ENCODE peak calls at places on chromosome 22, in four cellular contexts. One of them, this sample, is unnamed. For H3K36me3, the result is how much of the 10 kb centered on the place peaks cover.

GRCh38 chr22:26579331-26579886 is 10.5 kb downstream of the TPST2 start:
- DNase-seq in endothelial cell of umbilical vein: no peak
- DNase-seq in Peyer's patch: no peak
- DNase-seq in transverse colon: peak
- DNase-seq in this sample: no peak

GRCh38 chr22:23091760-23092159 is 21.4 kb downstream of the GNAZ start:
- DNase-seq in endothelial cell of umbilical vein: no peak
- DNase-seq in Peyer's patch: no peak
- DNase-seq in transverse colon: no peak
- DNase-seq in this sample: no peak

GRCh38 chr22:35214968-35215367 is 42.3 kb upstream of the HMGXB4 start:
- DNase-seq in endothelial cell of umbilical vein: no peak
- DNase-seq in Peyer's patch: no peak
- DNase-seq in transverse colon: no peak
- DNase-seq in this sample: no peak

GRCh38 chr22:23053051-23053707 is 17.1 kb upstream of the GNAZ start:
- DNase-seq in endothelial cell of umbilical vein: no peak
- DNase-seq in Peyer's patch: peak
- DNase-seq in transverse colon: no peak
- DNase-seq in this sample: no peak

GRCh38 chr22:32776800-32777199 is 24.7 kb upstream of the TIMP3 start:
- DNase-seq in endothelial cell of umbilical vein: no peak
- DNase-seq in Peyer's patch: no peak
- DNase-seq in transverse colon: no peak
- DNase-seq in this sample: no peak

GRCh38 chr22:39383841-39384625 is 15.5 kb upstream of the TAB1 start:
- DNase-seq in endothelial cell of umbilical vein: no peak
- DNase-seq in Peyer's patch: no peak
- DNase-seq in transverse colon: no peak
- DNase-seq in this sample: no peak

GRCh38 chr22:39463931-39464390 is 7.1 kb downstream of the MGAT3 start:
- DNase-seq in endothelial cell of umbilical vein: no peak
- DNase-seq in Peyer's patch: peak
- DNase-seq in transverse colon: no peak
- DNase-seq in this sample: no peak

GRCh38 chr22:49647346-49648026 is 180.2 kb downstream of the BRD1 start:
- DNase-seq in endothelial cell of umbilical vein: no peak
- DNase-seq in Peyer's patch: no peak
- DNase-seq in transverse colon: no peak
- DNase-seq in this sample: no peak

GRCh38 chr22:50523806-50524663 is 1.4 kb downstream of the SCO2 start:
- DNase-seq in endothelial cell of umbilical vein: no peak
- DNase-seq in Peyer's patch: peak
- DNase-seq in transverse colon: peak
- DNase-seq in this sample: no peak

GRCh38 chr22:28345304-28345703 is 334.3 kb downstream of the TTC28 start:
- DNase-seq in endothelial cell of umbilical vein: no peak
- DNase-seq in Peyer's patch: no peak
- DNase-seq in transverse colon: no peak
- DNase-seq in this sample: no peak

GRCh38 chr22:27252282-27253049 is 549.1 kb downstream of the MN1 start:
- DNase-seq in endothelial cell of umbilical vein: peak
- DNase-seq in Peyer's patch: no peak
- DNase-seq in transverse colon: no peak
- DNase-seq in this sample: peak

GRCh38 chr22:48433647-48434046 is 1394.0 kb downstream of the BRD1 start:
- DNase-seq in endothelial cell of umbilical vein: no peak
- DNase-seq in Peyer's patch: no peak
- DNase-seq in transverse colon: no peak
- DNase-seq in this sample: no peak

GRCh38 chr22:31585161-31585859 is 76.7 kb downstream of the PISD start:
- DNase-seq in endothelial cell of umbilical vein: no peak
- DNase-seq in Peyer's patch: no peak
- DNase-seq in transverse colon: no peak
- DNase-seq in this sample: peak

GRCh38 chr22:39130152-39130704 is 22.3 kb downstream of the CBX7 start:
- DNase-seq in endothelial cell of umbilical vein: no peak
- DNase-seq in Peyer's patch: no peak
- DNase-seq in transverse colon: no peak
- DNase-seq in this sample: no peak

GRCh38 chr22:48478529-48479265 is 1349.0 kb downstream of the BRD1 start:
- DNase-seq in endothelial cell of umbilical vein: no peak
- DNase-seq in Peyer's patch: no peak
- DNase-seq in transverse colon: no peak
- DNase-seq in this sample: no peak

GRCh38 chr22:46163498-46163897 is 13.2 kb downstream of the PPARA start:
- DNase-seq in endothelial cell of umbilical vein: no peak
- DNase-seq in Peyer's patch: no peak
- DNase-seq in transverse colon: no peak
- DNase-seq in this sample: no peak

GRCh38 chr22:32685527-32685926 is 116.0 kb upstream of the TIMP3 start:
- DNase-seq in endothelial cell of umbilical vein: no peak
- DNase-seq in Peyer's patch: no peak
- DNase-seq in transverse colon: no peak
- DNase-seq in this sample: no peak

GRCh38 chr22:44190381-44190976 is 9.8 kb downstream of the PARVG start:
- DNase-seq in endothelial cell of umbilical vein: no peak
- DNase-seq in Peyer's patch: no peak
- DNase-seq in transverse colon: no peak
- DNase-seq in this sample: no peak

GRCh38 chr22:44147821-44148574 is 32.7 kb upstream of the PARVG start:
- DNase-seq in endothelial cell of umbilical vein: no peak
- DNase-seq in Peyer's patch: no peak
- DNase-seq in transverse colon: peak
- DNase-seq in this sample: peak

GRCh38 chr22:44601725-44602124 is 100.3 kb upstream of the PRR5 start:
- DNase-seq in endothelial cell of umbilical vein: no peak
- DNase-seq in Peyer's patch: no peak
- DNase-seq in transverse colon: no peak
- DNase-seq in this sample: no peak

GRCh38 chr22:49589811-49590210 is 237.9 kb downstream of the BRD1 start:
- DNase-seq in endothelial cell of umbilical vein: no peak
- DNase-seq in Peyer's patch: no peak
- DNase-seq in transverse colon: no peak
- DNase-seq in this sample: no peak

GRCh38 chr22:34414467-34415440 is 494.5 kb upstream of the LARGE1 start:
- DNase-seq in endothelial cell of umbilical vein: no peak
- DNase-seq in Peyer's patch: peak
- DNase-seq in transverse colon: peak
- DNase-seq in this sample: no peak

GRCh38 chr22:47357493-47357892 is 595.0 kb downstream of the TBC1D22A start:
- DNase-seq in endothelial cell of umbilical vein: no peak
- DNase-seq in Peyer's patch: no peak
- DNase-seq in transverse colon: no peak
- DNase-seq in this sample: no peak

GRCh38 chr22:41217553-41218157 is 12.5 kb downstream of the L3MBTL2 start:
- DNase-seq in endothelial cell of umbilical vein: peak
- DNase-seq in Peyer's patch: no peak
- DNase-seq in transverse colon: peak
- DNase-seq in this sample: peak

GRCh38 chr22:29251981-29252978 is 15.5 kb downstream of the RHBDD3 start:
- DNase-seq in endothelial cell of umbilical vein: no peak
- DNase-seq in Peyer's patch: no peak
- DNase-seq in transverse colon: no peak
- DNase-seq in this sample: no peak

GRCh38 chr22:22745225-22746060 is 101.0 kb downstream of the GGTLC2 start:
- DNase-seq in endothelial cell of umbilical vein: no peak
- DNase-seq in Peyer's patch: peak
- DNase-seq in transverse colon: peak
- DNase-seq in this sample: peak

GRCh38 chr22:45308624-45309421 is 911 bp upstream of the FAM118A start:
- DNase-seq in endothelial cell of umbilical vein: no peak
- DNase-seq in Peyer's patch: no peak
- DNase-seq in transverse colon: peak
- DNase-seq in this sample: no peak

GRCh38 chr22:32746715-32747114 is 54.8 kb upstream of the TIMP3 start:
- DNase-seq in endothelial cell of umbilical vein: no peak
- DNase-seq in Peyer's patch: no peak
- DNase-seq in transverse colon: no peak
- DNase-seq in this sample: no peak

GRCh38 chr22:41908409-41909289 is 6.2 kb downstream of the SHISA8 start:
- DNase-seq in endothelial cell of umbilical vein: no peak
- DNase-seq in Peyer's patch: no peak
- DNase-seq in transverse colon: no peak
- DNase-seq in this sample: no peak

GRCh38 chr22:32255217-32255616 is at the start of gene SLC5A4:
- DNase-seq in endothelial cell of umbilical vein: no peak
- DNase-seq in Peyer's patch: peak
- DNase-seq in transverse colon: no peak
- DNase-seq in this sample: no peak

GRCh38 chr22:20595461-20595860 is 88.1 kb downstream of the MED15 start:
- DNase-seq in endothelial cell of umbilical vein: no peak
- DNase-seq in Peyer's patch: no peak
- DNase-seq in transverse colon: no peak
- DNase-seq in this sample: no peak
- TF ChIP-seq CTCF in endothelial cell of umbilical vein: no peak
- TF ChIP-seq CTCF in Peyer's patch: no peak
- TF ChIP-seq CTCF in transverse colon: no peak
- TF ChIP-seq CTCF in this sample: no peak

DNA sequence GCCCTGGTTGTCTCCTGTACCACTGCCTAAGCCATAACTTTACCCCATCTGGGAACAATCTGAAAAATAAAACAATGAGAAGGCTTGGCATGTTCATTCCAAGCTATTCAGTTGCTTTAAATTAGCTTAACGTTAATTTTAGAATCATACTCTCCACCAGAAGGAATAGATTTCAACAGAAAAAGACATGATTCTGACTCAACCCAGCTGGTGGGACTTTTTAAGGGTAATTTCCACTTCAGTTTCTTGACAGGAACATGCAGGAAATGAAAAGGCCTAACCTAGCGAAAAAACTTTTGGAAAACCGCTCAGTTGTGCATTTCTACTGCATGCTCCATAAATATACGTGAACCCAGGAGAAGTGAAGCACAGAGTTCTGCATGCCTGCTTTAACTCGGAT is 7.9 kb downstream of the SF3A1 start:
- DNase-seq in endothelial cell of umbilical vein: no peak
- DNase-seq in Peyer's patch: no peak
- DNase-seq in transverse colon: no peak
- DNase-seq in this sample: no peak
- H3K4me3 ChIP-seq in endothelial cell of umbilical vein: no peak
- H3K4me3 ChIP-seq in Peyer's patch: no peak
- H3K4me3 ChIP-seq in transverse colon: no peak
- H3K4me3 ChIP-seq in this sample: no peak

GRCh38 chr22:17137861-17138425 is 16.8 kb upstream of the TMEM121B start:
- DNase-seq in endothelial cell of umbilical vein: no peak
- DNase-seq in Peyer's patch: peak
- DNase-seq in transverse colon: no peak
- DNase-seq in this sample: no peak
- H3K36me3 ChIP-seq in endothelial cell of umbilical vein: under half
- H3K36me3 ChIP-seq in Peyer's patch: under half
- H3K36me3 ChIP-seq in transverse colon: under half
- H3K36me3 ChIP-seq in this sample: under half

GRCh38 chr22:30390974-30391691 is 3.9 kb upstream of the RNF215 start:
- DNase-seq in endothelial cell of umbilical vein: peak
- DNase-seq in Peyer's patch: peak
- DNase-seq in transverse colon: peak
- DNase-seq in this sample: peak
- TF ChIP-seq CTCF in endothelial cell of umbilical vein: peak
- TF ChIP-seq CTCF in Peyer's patch: peak
- TF ChIP-seq CTCF in transverse colon: peak
- TF ChIP-seq CTCF in this sample: peak

DNA sequence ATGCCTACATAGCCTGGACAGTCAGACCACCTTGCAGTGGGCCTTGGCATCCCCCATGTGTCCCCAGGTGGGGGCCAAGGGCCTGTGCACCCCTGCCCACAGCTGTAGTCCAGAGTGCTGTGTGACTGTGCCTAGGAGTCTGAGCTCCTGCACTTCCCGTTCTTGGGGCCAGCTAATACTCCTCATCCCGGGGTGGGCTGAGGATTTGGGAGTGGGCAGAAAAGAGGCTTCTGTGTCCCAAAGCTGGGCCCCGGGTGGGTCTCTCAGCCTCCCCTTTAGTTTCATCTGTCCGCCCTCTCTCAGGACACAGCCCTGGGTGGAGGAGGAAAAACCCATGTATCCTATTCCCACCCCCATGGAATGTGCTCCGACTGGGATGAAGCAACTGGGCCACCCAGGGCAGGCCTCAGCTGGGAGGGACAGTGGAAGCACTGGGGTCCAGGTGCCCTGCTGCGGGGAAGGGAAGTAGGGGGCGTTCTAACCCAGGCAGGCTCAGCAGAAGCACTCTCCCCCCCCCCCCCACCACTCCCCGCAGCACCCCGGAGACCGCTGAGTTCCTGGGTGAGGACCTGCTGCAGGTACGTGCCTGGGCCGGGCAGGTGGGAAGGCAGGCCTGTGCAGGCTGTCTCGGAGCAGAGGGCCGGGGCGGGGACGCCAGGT is 1.3 kb downstream of the SH3BP1 start:
- DNase-seq in endothelial cell of umbilical vein: no peak
- DNase-seq in Peyer's patch: peak
- DNase-seq in transverse colon: peak
- DNase-seq in this sample: no peak
- H3K4me3 ChIP-seq in endothelial cell of umbilical vein: no peak
- H3K4me3 ChIP-seq in Peyer's patch: peak
- H3K4me3 ChIP-seq in transverse colon: peak
- H3K4me3 ChIP-seq in this sample: peak

This sample was measured in brain microvascular endothelial cell.